ENCODE peak calls at places on chromosomes 7 and 10, in seven cellular contexts. H is suprapubic skin, Q is upper lobe of left lung, W is A549, X is transverse colon, D is HepG2, N is ovary. Y is an unnamed sample.

GRCh38 chr7:134367956-134368749 is 51.4 kb upstream of the SLC35B4 start:
- DNase-seq in H (no peak), Q (no peak), W (peak), X (no peak), D (no peak), N (no peak), Y (no peak)

GRCh38 chr7:1567893-1568292 is 1.9 kb downstream of the PSMG3 start:
- DNase-seq in H (peak), Q (no peak), W (no peak), X (no peak), D (no peak), N (no peak), Y (no peak)

GRCh38 chr10:129126955-129127354 is 340.1 kb upstream of the MGMT start:
- DNase-seq in H (no peak), Q (no peak), W (no peak), X (no peak), D (no peak), N (no peak), Y (no peak)

GRCh38 chr7:38880035-38880434 is 29.0 kb downstream of the VPS41 start:
- DNase-seq in H (no peak), Q (no peak), W (no peak), X (no peak), D (no peak), N (no peak), Y (no peak)

GRCh38 chr7:26374665-26375373 is 83.2 kb downstream of the SNX10 start:
- DNase-seq in H (no peak), Q (no peak), W (no peak), X (no peak), D (no peak), N (no peak), Y (no peak)

GRCh38 chr7:91527460-91527859 is 263.2 kb downstream of the FZD1 start:
- DNase-seq in H (no peak), Q (no peak), W (no peak), X (no peak), D (no peak), N (no peak), Y (no peak)

GRCh38 chr10:124423813-124424212 is 5.1 kb upstream of the OAT start:
- DNase-seq in H (no peak), Q (no peak), W (no peak), X (no peak), D (no peak), N (no peak), Y (no peak)

GRCh38 chr10:129961274-129961839 is 2.7 kb downstream of the EBF3 start:
- DNase-seq in H (no peak), Q (no peak), W (no peak), X (no peak), D (no peak), N (no peak), Y (no peak)

GRCh38 chr7:117582219-117582704 is 102.4 kb downstream of the CFTR start:
- DNase-seq in H (no peak), Q (no peak), W (peak), X (no peak), D (no peak), N (no peak), Y (peak)

GRCh38 chr7:137774793-137775201 is 72.0 kb downstream of the DGKI start:
- DNase-seq in H (no peak), Q (no peak), W (no peak), X (no peak), D (no peak), N (no peak), Y (no peak)

GRCh38 chr10:59793924-59794323 is 40.7 kb upstream of the MRLN start:
- DNase-seq in H (no peak), Q (no peak), W (no peak), X (no peak), D (no peak), N (no peak), Y (no peak)

GRCh38 chr7:103240806-103241205 is 56.4 kb upstream of the PMPCB start:
- DNase-seq in H (no peak), Q (no peak), W (no peak), X (peak), D (no peak), N (no peak), Y (no peak)

GRCh38 chr7:412731-413356 is 106.8 kb downstream of the PDGFA start:
- DNase-seq in H (peak), Q (peak), W (no peak), X (no peak), D (no peak), N (peak), Y (no peak)

GRCh38 chr10:103678104-103678526 is 177.3 kb downstream of the SH3PXD2A start:
- DNase-seq in H (peak), Q (no peak), W (no peak), X (peak), D (no peak), N (peak), Y (peak)

GRCh38 chr10:52314822-52315552 is 906 bp downstream of the DKK1 start:
- DNase-seq in H (peak), Q (peak), W (peak), X (peak), D (no peak), N (no peak), Y (no peak)

GRCh38 chr10:132713421-132714095 is 72.4 kb downstream of the NKX6-2 start:
- DNase-seq in H (peak), Q (peak), W (no peak), X (no peak), D (no peak), N (no peak), Y (no peak)

GRCh38 chr7:52325237-52325636 is 710.2 kb upstream of the POM121L12 start:
- DNase-seq in H (no peak), Q (no peak), W (no peak), X (no peak), D (no peak), N (no peak), Y (no peak)

GRCh38 chr7:38630720-38631673 is at the start of gene AMPH:
- DNase-seq in H (peak), Q (peak), W (peak), X (peak), D (no peak), N (no peak), Y (no peak)

GRCh38 chr7:17546206-17546998 is 247.9 kb downstream of the AHR start:
- DNase-seq in H (no peak), Q (no peak), W (peak), X (no peak), D (no peak), N (no peak), Y (no peak)

GRCh38 chr7:23183279-23184012 is 1.6 kb downstream of the NUP42 start:
- DNase-seq in H (no peak), Q (no peak), W (no peak), X (no peak), D (no peak), N (no peak), Y (no peak)

GRCh38 chr7:156918642-156919041 is 25.7 kb upstream of the LMBR1 start:
- DNase-seq in H (no peak), Q (no peak), W (no peak), X (no peak), D (no peak), N (no peak), Y (no peak)

GRCh38 chr10:86265236-86265876 is 101.2 kb downstream of the GRID1 start:
- DNase-seq in H (no peak), Q (no peak), W (no peak), X (no peak), D (no peak), N (no peak), Y (no peak)

GRCh38 chr7:20798081-20798693 is 11.5 kb upstream of the SP8 start:
- DNase-seq in H (no peak), Q (peak), W (peak), X (peak), D (no peak), N (no peak), Y (no peak)

GRCh38 chr10:35937538-35937937 is 295.4 kb upstream of the FZD8 start:
- DNase-seq in H (no peak), Q (no peak), W (no peak), X (no peak), D (no peak), N (no peak), Y (no peak)

GRCh38 chr10:89389254-89389653 is 3.2 kb upstream of the IFIT1 start:
- DNase-seq in H (no peak), Q (no peak), W (peak), X (no peak), D (peak), N (no peak), Y (no peak)

GRCh38 chr10:86110156-86110786 is 256.3 kb downstream of the GRID1 start:
- DNase-seq in H (peak), Q (no peak), W (no peak), X (no peak), D (no peak), N (no peak), Y (no peak)

GRCh38 chr7:130356121-130356759 is 11.6 kb downstream of the CPA5 start:
- DNase-seq in H (no peak), Q (no peak), W (peak), X (peak), D (peak), N (peak), Y (peak)

GRCh38 chr10:11024596-11024995 is 6.9 kb downstream of the CELF2 start:
- DNase-seq in H (no peak), Q (no peak), W (no peak), X (no peak), D (no peak), N (no peak), Y (no peak)

GRCh38 chr10:100888957-100889356 is 23.8 kb upstream of the SLF2 start:
- DNase-seq in H (peak), Q (no peak), W (peak), X (no peak), D (no peak), N (no peak), Y (no peak)

GRCh38 chr10:31956200-31956946 is 27.7 kb upstream of the ARHGAP12 start:
- DNase-seq in H (no peak), Q (no peak), W (no peak), X (no peak), D (no peak), N (no peak), Y (no peak)

GRCh38 chr7:132161231-132161915 is 414.9 kb downstream of the PLXNA4 start:
- DNase-seq in H (no peak), Q (peak), W (no peak), X (no peak), D (no peak), N (peak), Y (no peak)

GRCh38 chr7:12596225-12596790 is 25.8 kb downstream of the SCIN start:
- DNase-seq in H (no peak), Q (no peak), W (no peak), X (no peak), D (no peak), N (no peak), Y (no peak)

GRCh38 chr10:22332116-22332692 is 11.3 kb downstream of the BMI1 start:
- DNase-seq in H (no peak), Q (no peak), W (no peak), X (no peak), D (no peak), N (no peak), Y (no peak)

GRCh38 chr10:22333167-22333566 is 12.1 kb upstream of the SPAG6 start:
- DNase-seq in H (no peak), Q (no peak), W (no peak), X (no peak), D (no peak), N (no peak), Y (no peak)

GRCh38 chr10:22334414-22335203 is 10.7 kb upstream of the SPAG6 start:
- DNase-seq in H (no peak), Q (peak), W (no peak), X (no peak), D (no peak), N (no peak), Y (no peak)

GRCh38 chr10:22335204-22335956 is 9.9 kb upstream of the SPAG6 start:
- DNase-seq in H (peak), Q (peak), W (peak), X (peak), D (no peak), N (peak), Y (no peak)

GRCh38 chr10:22333667-22334282 is 11.5 kb upstream of the SPAG6 start:
- DNase-seq in H (no peak), Q (peak), W (no peak), X (no peak), D (no peak), N (no peak), Y (no peak)
- H3K4me3 ChIP-seq in H (peak), Q (no peak), W (no peak), X (no peak), D (no peak), N (no peak), Y (peak)

GRCh38 chr7:37028909-37029440 is 304.7 kb upstream of the AOAH start:
- DNase-seq in H (no peak), Q (no peak), W (no peak), X (no peak), D (no peak), N (no peak), Y (no peak)

GRCh38 chr7:37033141-37033540 is 308.8 kb upstream of the AOAH start:
- DNase-seq in H (no peak), Q (no peak), W (no peak), X (no peak), D (no peak), N (no peak), Y (no peak)

GRCh38 chr7:37032258-37032601 is 307.9 kb upstream of the AOAH start:
- DNase-seq in H (no peak), Q (no peak), W (no peak), X (no peak), D (no peak), N (no peak), Y (no peak)

GRCh38 chr7:37035631-37036030 is 311.3 kb upstream of the AOAH start:
- DNase-seq in H (no peak), Q (no peak), W (no peak), X (no peak), D (no peak), N (no peak), Y (no peak)

DNA sequence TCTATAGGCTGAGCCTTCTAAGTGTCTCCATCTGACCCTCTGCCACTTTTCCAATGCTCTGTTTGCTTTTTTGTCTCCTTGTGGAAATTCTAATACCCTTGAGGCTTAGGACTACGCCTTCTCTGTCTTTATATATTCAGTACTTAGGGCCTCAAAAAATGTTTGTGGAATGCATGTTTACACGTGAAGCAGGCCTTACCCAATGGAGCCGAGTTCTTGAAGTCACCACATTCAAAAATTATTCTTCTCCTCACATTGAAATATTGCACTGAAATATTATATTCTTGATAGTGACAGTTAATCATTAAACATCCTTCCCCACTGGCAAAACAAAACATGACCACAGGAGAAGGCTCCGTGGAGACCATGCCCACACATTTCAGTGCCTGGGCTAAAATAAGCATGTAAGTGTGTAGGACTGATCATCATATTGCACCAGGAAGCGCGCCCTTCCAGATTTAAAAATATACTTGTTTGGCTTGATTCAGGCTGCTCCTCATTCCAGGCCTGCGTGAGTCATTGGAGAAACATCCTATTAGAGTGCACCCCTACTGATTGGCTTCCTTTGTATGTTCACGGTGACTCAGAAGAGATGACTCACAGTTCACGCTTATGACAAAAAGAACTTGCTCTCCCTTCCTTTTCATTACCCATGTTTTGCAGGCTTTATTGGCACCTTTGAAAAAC is 307.4 kb upstream of the AOAH start:
- DNase-seq in H (peak), Q (no peak), W (peak), X (peak), D (peak), N (peak), Y (peak)
- TF ChIP-seq EP300 in H (no peak), Q (no peak), W (no peak), X (no peak), D (peak), N (no peak), Y (peak)

GRCh38 chr10:106513328-106513727 is 651.2 kb downstream of the SORCS1 start:
- DNase-seq in H (no peak), Q (no peak), W (no peak), X (no peak), D (peak), N (no peak), Y (no peak)
- H3K4me3 ChIP-seq in H (no peak), Q (no peak), W (no peak), X (no peak), D (no peak), N (no peak), Y (no peak)

DNA sequence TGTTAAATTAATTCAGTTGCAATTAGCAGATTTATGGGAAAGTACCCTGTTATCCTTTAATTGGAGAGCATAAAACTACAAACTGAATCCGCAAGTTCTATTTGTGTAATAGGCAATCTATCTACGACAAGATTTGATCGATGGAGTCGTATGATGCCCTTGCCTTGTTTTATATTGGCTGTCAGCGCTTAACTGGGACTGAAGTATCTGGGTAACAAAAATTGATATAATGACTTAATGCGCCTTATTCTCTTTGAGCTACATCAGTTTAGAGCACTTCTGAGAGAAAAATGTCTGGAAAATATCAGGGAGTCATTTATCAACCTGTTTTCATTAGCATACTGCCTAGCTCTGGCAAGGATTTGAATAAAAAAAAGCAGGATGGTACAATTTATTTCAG is 262.0 kb downstream of the LRMDA start:
- DNase-seq in H (no peak), Q (no peak), W (no peak), X (no peak), D (no peak), N (no peak), Y (no peak)
- TF ChIP-seq EP300 in H (no peak), Q (no peak), W (no peak), X (no peak), D (no peak), N (no peak), Y (no peak)

DNA sequence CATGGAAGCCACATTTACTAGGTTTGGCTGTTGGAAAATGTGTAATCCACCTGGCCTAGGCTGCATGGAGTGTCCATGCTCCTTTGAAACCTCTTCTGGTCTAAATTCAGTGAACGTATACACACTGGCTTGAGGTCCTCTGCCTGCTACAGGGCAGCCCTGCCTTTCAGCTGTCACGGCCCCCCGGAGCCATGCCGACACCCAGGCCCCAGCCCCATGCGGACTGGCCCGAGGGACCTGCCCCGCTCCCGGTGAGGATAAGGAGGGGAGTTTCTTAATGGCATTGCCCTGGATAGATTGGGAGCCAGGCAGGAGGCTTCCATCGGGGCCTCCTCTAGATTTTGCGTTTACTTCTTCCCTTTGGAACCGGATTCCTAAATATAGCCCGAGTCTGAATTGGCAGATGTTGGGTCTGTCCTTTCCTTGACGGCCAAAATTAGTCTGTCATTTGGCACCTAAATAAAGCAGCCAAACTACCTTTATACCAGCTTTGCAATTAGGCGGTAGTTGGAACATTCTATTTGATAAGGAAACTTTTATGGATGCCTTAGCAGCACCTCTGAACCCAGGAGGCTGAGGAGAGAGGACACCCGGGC is 72.1 kb upstream of the SH2B2 start:
- DNase-seq in H (no peak), Q (peak), W (no peak), X (no peak), D (no peak), N (no peak), Y (no peak)
- H3K4me3 ChIP-seq in H (no peak), Q (no peak), W (no peak), X (no peak), D (no peak), N (no peak), Y (no peak)

DNA sequence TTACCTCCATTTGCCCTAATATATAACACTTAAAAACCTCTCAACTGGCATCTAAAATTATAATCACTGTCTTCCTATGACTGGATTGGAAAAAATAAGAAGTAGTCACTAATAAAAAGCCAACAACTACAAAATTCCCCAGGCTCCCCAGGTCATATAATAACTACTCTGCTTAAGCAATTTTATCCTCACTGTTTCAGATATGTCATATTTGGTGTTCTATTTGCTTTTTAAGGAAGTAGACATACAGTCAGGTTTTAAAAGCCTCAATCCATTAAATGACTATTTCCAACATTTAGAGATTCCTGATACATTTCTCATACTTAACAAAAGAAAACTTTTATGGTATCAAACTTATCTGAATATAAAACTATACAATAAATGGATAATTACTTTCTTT is 2.4 kb downstream of the H2AZ2 start:
- DNase-seq in H (no peak), Q (no peak), W (no peak), X (no peak), D (no peak), N (no peak), Y (no peak)
- TF ChIP-seq EP300 in H (no peak), Q (no peak), W (no peak), X (no peak), D (no peak), N (no peak), Y (no peak)

GRCh38 chr10:23078114-23078513 is 17.3 kb upstream of the MSRB2 start:
- DNase-seq in H (no peak), Q (no peak), W (no peak), X (no peak), D (no peak), N (no peak), Y (no peak)

GRCh38 chr10:23073527-23073926 is 21.9 kb upstream of the MSRB2 start:
- DNase-seq in H (no peak), Q (no peak), W (no peak), X (no peak), D (no peak), N (no peak), Y (no peak)

GRCh38 chr10:23079700-23080099 is 15.7 kb upstream of the MSRB2 start:
- DNase-seq in H (no peak), Q (no peak), W (no peak), X (no peak), D (no peak), N (no peak), Y (no peak)

GRCh38 chr10:23080211-23080724 is 15.1 kb upstream of the MSRB2 start:
- DNase-seq in H (no peak), Q (no peak), W (no peak), X (no peak), D (no peak), N (no peak), Y (no peak)

DNA sequence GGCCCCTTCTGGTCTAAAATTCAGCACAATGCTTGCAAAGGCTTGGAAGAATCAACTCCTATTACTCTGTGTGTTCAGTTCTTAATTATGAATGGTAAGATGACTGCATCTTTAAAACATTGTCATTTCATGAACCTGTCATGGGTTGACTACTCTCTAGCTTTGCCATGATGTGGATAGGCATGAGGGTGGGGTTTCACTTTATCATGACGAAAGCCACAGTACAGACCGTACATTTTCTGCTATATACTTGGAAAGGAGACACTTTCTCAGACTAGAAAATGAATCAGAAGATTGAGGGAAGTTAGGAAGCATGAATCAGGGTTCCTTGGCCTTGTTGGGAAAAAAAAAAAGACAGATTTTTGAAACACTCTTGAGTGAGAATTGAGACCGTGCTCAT is 19.7 kb upstream of the MSRB2 start:
- DNase-seq in H (no peak), Q (no peak), W (no peak), X (no peak), D (no peak), N (no peak), Y (no peak)
- H3K4me3 ChIP-seq in H (no peak), Q (no peak), W (no peak), X (no peak), D (no peak), N (no peak), Y (no peak)

Y was measured in tibial nerve.